ENCODE peak calls at places on chromosomes 11 and 22, in ten cellular contexts. L, Y, A, Q, H, W, U, P, N and E are unnamed samples.

GRCh38 chr11:40306938-40307548 is 1152.4 kb downstream of the LRRC4C start:
- DNase-seq in L (no peak), Y (no peak), A (no peak), Q (peak; percentile 52), H (peak; percentile 49), W (no peak), U (no peak), P (no peak), N (peak; percentile 12), E (no peak)

GRCh38 chr11:63698976-63699733 is 17.9 kb downstream of the RTN3 start:
- DNase-seq in L (no peak), Y (no peak), A (no peak), Q (no peak), H (no peak), W (no peak), U (no peak), P (no peak), N (no peak), E (no peak)

GRCh38 chr11:44689265-44689664 is 37.5 kb upstream of the TSPAN18 start:
- DNase-seq in L (no peak), Y (no peak), A (no peak), Q (no peak), H (no peak), W (no peak), U (no peak), P (no peak), N (no peak), E (no peak)

GRCh38 chr11:79054636-79055035 is 386.2 kb downstream of the TENM4 start:
- DNase-seq in L (no peak), Y (no peak), A (no peak), Q (no peak), H (no peak), W (no peak), U (no peak), P (no peak), N (no peak), E (no peak)

GRCh38 chr11:6433998-6434650 is 6.7 kb downstream of the HPX start:
- DNase-seq in L (no peak), Y (no peak), A (no peak), Q (no peak), H (no peak), W (no peak), U (no peak), P (no peak), N (no peak), E (no peak)

GRCh38 chr22:47059701-47060161 is 297.3 kb downstream of the TBC1D22A start:
- DNase-seq in L (no peak), Y (peak; percentile 9), A (no peak), Q (no peak), H (no peak), W (no peak), U (no peak), P (peak; percentile 22), N (no peak), E (no peak)

GRCh38 chr11:111777094-111778046 is 11.2 kb upstream of the PPP2R1B start:
- DNase-seq in L (no peak), Y (no peak), A (no peak), Q (no peak), H (peak; percentile 66), W (no peak), U (no peak), P (peak; percentile 79), N (peak; percentile 43), E (peak; percentile 43)

GRCh38 chr11:92199991-92200390 is 24.6 kb upstream of the FAT3 start:
- DNase-seq in L (no peak), Y (no peak), A (no peak), Q (no peak), H (no peak), W (no peak), U (no peak), P (no peak), N (no peak), E (no peak)

GRCh38 chr22:40212126-40212525 is 34.4 kb downstream of the TNRC6B start:
- DNase-seq in L (no peak), Y (no peak), A (no peak), Q (no peak), H (no peak), W (no peak), U (no peak), P (no peak), N (no peak), E (no peak)

GRCh38 chr22:40213478-40213877 is 35.8 kb downstream of the TNRC6B start:
- DNase-seq in L (no peak), Y (no peak), A (no peak), Q (no peak), H (no peak), W (no peak), U (no peak), P (no peak), N (no peak), E (no peak)

GRCh38 chr22:40216041-40216756 is 38.5 kb downstream of the TNRC6B start:
- DNase-seq in L (no peak), Y (no peak), A (no peak), Q (no peak), H (no peak), W (no peak), U (no peak), P (no peak), N (no peak), E (peak; percentile 16)

GRCh38 chr22:40218152-40218551 is 40.4 kb downstream of the TNRC6B start:
- DNase-seq in L (no peak), Y (no peak), A (no peak), Q (no peak), H (no peak), W (no peak), U (no peak), P (no peak), N (no peak), E (peak; percentile 15)

GRCh38 chr22:40215266-40215665 is 37.5 kb downstream of the TNRC6B start:
- DNase-seq in L (no peak), Y (peak; percentile 71), A (no peak), Q (no peak), H (no peak), W (no peak), U (no peak), P (no peak), N (no peak), E (no peak)
- H3K27ac ChIP-seq in L (no peak overlapping the region), Y (peak overlapping the region; percentile 4), A (no peak overlapping the region), Q (no peak overlapping the region), H (no peak overlapping the region), W (no peak overlapping the region), U (no peak overlapping the region), P (no peak overlapping the region), N (no peak overlapping the region), E (peak overlapping the region; percentile 34)

GRCh38 chr22:19987394-19988306 is 29.0 kb downstream of the ARVCF start:
- DNase-seq in L (no peak), Y (no peak), A (no peak), Q (no peak), H (no peak), W (no peak), U (no peak), P (no peak), N (no peak), E (no peak)

GRCh38 chr22:19984851-19985811 is 31.5 kb downstream of the ARVCF start:
- DNase-seq in L (no peak), Y (no peak), A (no peak), Q (no peak), H (no peak), W (no peak), U (no peak), P (no peak), N (no peak), E (no peak)

GRCh38 chr22:19986410-19987341 is 29.9 kb downstream of the ARVCF start:
- DNase-seq in L (peak; percentile 31), Y (peak; percentile 91), A (peak; percentile 93), Q (peak; percentile 93), H (peak; percentile 41), W (peak; percentile 70), U (peak; percentile 55), P (peak; percentile 82), N (peak; percentile 63), E (peak; percentile 40)

GRCh38 chr22:19984201-19984753 is 32.3 kb downstream of the ARVCF start:
- DNase-seq in L (no peak), Y (no peak), A (no peak), Q (no peak), H (peak; percentile 43), W (no peak), U (no peak), P (no peak), N (peak; percentile 39), E (no peak)

GRCh38 chr22:19986011-19986409 is 30.6 kb downstream of the ARVCF start:
- DNase-seq in L (no peak), Y (no peak), A (no peak), Q (no peak), H (no peak), W (no peak), U (no peak), P (no peak), N (no peak), E (no peak)
- H3K27ac ChIP-seq in L (no peak overlapping the region), Y (no peak overlapping the region), A (no peak overlapping the region), Q (no peak overlapping the region), H (no peak overlapping the region), W (peak overlapping the region; percentile 31), U (no peak overlapping the region), P (no peak overlapping the region), N (no peak overlapping the region), E (no peak overlapping the region)

DNA sequence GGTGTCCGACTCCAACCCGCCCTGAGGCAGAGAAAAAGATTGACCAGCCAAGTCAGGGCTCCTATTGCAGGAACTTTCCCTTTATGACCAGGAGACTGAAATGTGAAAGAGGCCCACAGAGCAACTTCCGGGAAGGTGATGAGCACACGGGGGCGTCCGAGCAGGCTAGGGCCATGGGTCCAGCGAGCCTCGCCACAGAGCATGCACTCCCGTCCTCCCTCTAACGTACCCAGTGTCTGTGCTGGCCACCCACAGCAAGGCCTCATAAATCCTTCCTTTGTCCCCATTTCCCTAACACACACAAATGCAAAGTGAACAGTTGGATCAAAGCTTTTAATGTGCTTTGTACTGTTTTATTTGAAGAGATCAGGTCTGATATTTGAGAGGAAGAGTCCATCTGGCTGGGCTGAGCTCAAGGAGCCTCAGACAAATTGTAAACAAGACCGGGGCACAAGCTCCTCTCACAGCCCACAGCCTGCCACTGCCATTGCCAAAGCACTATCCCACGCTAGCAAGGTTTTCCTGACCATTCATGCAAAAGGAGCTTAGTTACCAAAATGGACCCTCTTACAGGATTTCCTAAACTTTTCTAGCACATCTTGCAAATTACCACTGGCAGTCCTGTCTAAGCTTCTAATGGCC is 44.2 kb downstream of the BLID start:
- DNase-seq in L (peak; percentile 28), Y (no peak), A (no peak), Q (no peak), H (no peak), W (no peak), U (no peak), P (no peak), N (peak; percentile 34), E (no peak)
- H3K27ac ChIP-seq in L (peak overlapping the region; percentile 71), Y (no peak overlapping the region), A (no peak overlapping the region), Q (peak overlapping the region; percentile 62), H (no peak overlapping the region), W (no peak overlapping the region), U (no peak overlapping the region), P (no peak overlapping the region), N (peak overlapping the region; percentile 67), E (no peak overlapping the region)

DNA sequence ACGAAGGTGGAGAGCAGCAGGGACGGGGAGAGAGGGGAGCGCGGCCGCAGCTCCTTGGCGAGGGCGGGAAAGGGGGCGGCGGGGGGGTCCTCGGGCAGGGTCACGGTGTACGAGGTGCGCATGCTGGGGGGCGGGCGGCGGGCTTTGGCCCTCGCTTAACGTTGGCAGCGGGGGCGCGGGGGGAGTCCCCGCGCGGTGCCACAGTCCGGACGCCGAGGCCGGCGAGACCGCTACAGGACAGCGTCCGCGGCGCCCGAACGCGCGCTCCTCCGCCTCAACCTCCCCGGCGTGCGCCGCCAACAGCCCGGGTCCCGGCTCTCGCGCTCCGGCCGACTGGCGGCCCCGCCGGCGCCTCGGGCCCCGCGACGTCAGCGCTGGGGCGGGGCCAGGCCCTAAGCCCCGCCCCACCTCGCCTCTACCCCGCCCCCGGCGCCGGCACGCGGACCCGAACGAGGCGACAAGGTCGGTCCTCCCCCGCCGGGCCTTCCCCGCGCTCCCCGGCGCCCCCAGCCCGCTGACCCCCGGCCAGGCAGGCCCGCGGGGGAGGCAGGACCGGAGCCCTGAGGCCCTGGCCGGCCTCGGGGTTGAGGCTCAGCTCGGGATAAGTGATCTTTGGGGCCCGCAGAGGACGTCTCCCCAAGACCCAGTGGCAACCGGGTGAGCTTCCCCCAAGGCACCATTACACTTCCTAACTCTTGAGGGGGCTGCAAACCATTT is 17.5 kb downstream of the USP2 start:
- DNase-seq in L (no peak), Y (peak; percentile 79), A (peak; percentile 91), Q (peak; percentile 86), H (no peak), W (peak; percentile 65), U (peak; percentile 43), P (peak; percentile 84), N (peak; percentile 66), E (peak; percentile 31)
- H3K27ac ChIP-seq in L (peak overlapping the region; percentile 76), Y (no peak overlapping the region), A (peak overlapping the region; percentile 63), Q (no peak overlapping the region), H (peak overlapping the region; percentile 74), W (no peak overlapping the region), U (no peak overlapping the region), P (peak overlapping the region; percentile 98), N (peak overlapping the region; percentile 94), E (no peak overlapping the region)